ENCODE peak calls at places on chromosomes 12 and 14, in ten cellular contexts. One of them, this sample, is unnamed.

GRCh38 chr12:104137175-104137901 is 672 bp downstream of the NFYB start:
- DNase-seq in DND-41: peak
- DNase-seq in A549: peak
- DNase-seq in SW 1271: no peak
- DNase-seq in pulmonary artery endothelial cell: no peak
- DNase-seq in HT1080: peak
- DNase-seq in activated T-helper 9 cell treated with anti-CD3 and anti-CD28 coated beads, Interleukin-2, amount 50 U/mL, for 16 hours: peak
- DNase-seq in retina: peak
- DNase-seq in NCI-H1417 treated with DMSO at 0.1 percent for 48 hours: no peak
- DNase-seq in EH: peak
- DNase-seq in this sample: no peak

GRCh38 chr14:38291681-38292459 is 36.0 kb upstream of the CLEC14A start:
- DNase-seq in DND-41: no peak
- DNase-seq in A549: no peak
- DNase-seq in SW 1271: no peak
- DNase-seq in pulmonary artery endothelial cell: no peak
- DNase-seq in HT1080: no peak
- DNase-seq in activated T-helper 9 cell treated with anti-CD3 and anti-CD28 coated beads, Interleukin-2, amount 50 U/mL, for 16 hours: no peak
- DNase-seq in retina: no peak
- DNase-seq in NCI-H1417 treated with DMSO at 0.1 percent for 48 hours: no peak
- DNase-seq in EH: peak
- DNase-seq in this sample: no peak

GRCh38 chr12:16884056-16884455 is 278.1 kb upstream of the LMO3 start:
- DNase-seq in DND-41: no peak
- DNase-seq in A549: no peak
- DNase-seq in SW 1271: no peak
- DNase-seq in pulmonary artery endothelial cell: no peak
- DNase-seq in HT1080: no peak
- DNase-seq in activated T-helper 9 cell treated with anti-CD3 and anti-CD28 coated beads, Interleukin-2, amount 50 U/mL, for 16 hours: no peak
- DNase-seq in retina: no peak
- DNase-seq in NCI-H1417 treated with DMSO at 0.1 percent for 48 hours: no peak
- DNase-seq in EH: no peak
- DNase-seq in this sample: no peak

GRCh38 chr12:21296751-21297406 is 37.8 kb downstream of the SLCO1A2 start:
- DNase-seq in DND-41: no peak
- DNase-seq in A549: peak
- DNase-seq in SW 1271: no peak
- DNase-seq in pulmonary artery endothelial cell: no peak
- DNase-seq in HT1080: peak
- DNase-seq in activated T-helper 9 cell treated with anti-CD3 and anti-CD28 coated beads, Interleukin-2, amount 50 U/mL, for 16 hours: no peak
- DNase-seq in retina: peak
- DNase-seq in NCI-H1417 treated with DMSO at 0.1 percent for 48 hours: no peak
- DNase-seq in EH: peak
- DNase-seq in this sample: peak

GRCh38 chr14:69131176-69131575 is 21.7 kb downstream of the DCAF5 start:
- DNase-seq in DND-41: no peak
- DNase-seq in A549: no peak
- DNase-seq in SW 1271: no peak
- DNase-seq in pulmonary artery endothelial cell: no peak
- DNase-seq in HT1080: no peak
- DNase-seq in activated T-helper 9 cell treated with anti-CD3 and anti-CD28 coated beads, Interleukin-2, amount 50 U/mL, for 16 hours: no peak
- DNase-seq in retina: no peak
- DNase-seq in NCI-H1417 treated with DMSO at 0.1 percent for 48 hours: no peak
- DNase-seq in EH: no peak
- DNase-seq in this sample: no peak

GRCh38 chr12:55996201-55996714 is 818 bp upstream of the SUOX start:
- DNase-seq in DND-41: peak
- DNase-seq in A549: peak
- DNase-seq in SW 1271: peak
- DNase-seq in pulmonary artery endothelial cell: no peak
- DNase-seq in HT1080: peak
- DNase-seq in activated T-helper 9 cell treated with anti-CD3 and anti-CD28 coated beads, Interleukin-2, amount 50 U/mL, for 16 hours: peak
- DNase-seq in retina: peak
- DNase-seq in NCI-H1417 treated with DMSO at 0.1 percent for 48 hours: peak
- DNase-seq in EH: peak
- DNase-seq in this sample: peak

GRCh38 chr14:57461777-57462320 is 31.8 kb downstream of the CCDC198 start:
- DNase-seq in DND-41: no peak
- DNase-seq in A549: peak
- DNase-seq in SW 1271: no peak
- DNase-seq in pulmonary artery endothelial cell: no peak
- DNase-seq in HT1080: peak
- DNase-seq in activated T-helper 9 cell treated with anti-CD3 and anti-CD28 coated beads, Interleukin-2, amount 50 U/mL, for 16 hours: no peak
- DNase-seq in retina: no peak
- DNase-seq in NCI-H1417 treated with DMSO at 0.1 percent for 48 hours: no peak
- DNase-seq in EH: no peak
- DNase-seq in this sample: no peak

GRCh38 chr12:114662512-114663177 is 21.3 kb downstream of the TBX3 start:
- DNase-seq in DND-41: peak
- DNase-seq in A549: peak
- DNase-seq in SW 1271: peak
- DNase-seq in pulmonary artery endothelial cell: peak
- DNase-seq in HT1080: peak
- DNase-seq in activated T-helper 9 cell treated with anti-CD3 and anti-CD28 coated beads, Interleukin-2, amount 50 U/mL, for 16 hours: peak
- DNase-seq in retina: peak
- DNase-seq in NCI-H1417 treated with DMSO at 0.1 percent for 48 hours: no peak
- DNase-seq in EH: peak
- DNase-seq in this sample: peak

GRCh38 chr12:85390281-85390680 is 110.3 kb downstream of the ALX1 start:
- DNase-seq in DND-41: no peak
- DNase-seq in A549: no peak
- DNase-seq in SW 1271: no peak
- DNase-seq in pulmonary artery endothelial cell: peak
- DNase-seq in HT1080: no peak
- DNase-seq in activated T-helper 9 cell treated with anti-CD3 and anti-CD28 coated beads, Interleukin-2, amount 50 U/mL, for 16 hours: no peak
- DNase-seq in retina: no peak
- DNase-seq in NCI-H1417 treated with DMSO at 0.1 percent for 48 hours: no peak
- DNase-seq in EH: no peak
- DNase-seq in this sample: no peak

GRCh38 chr14:69137456-69138188 is 15.3 kb downstream of the DCAF5 start:
- DNase-seq in DND-41: no peak
- DNase-seq in A549: no peak
- DNase-seq in SW 1271: no peak
- DNase-seq in pulmonary artery endothelial cell: no peak
- DNase-seq in HT1080: no peak
- DNase-seq in activated T-helper 9 cell treated with anti-CD3 and anti-CD28 coated beads, Interleukin-2, amount 50 U/mL, for 16 hours: no peak
- DNase-seq in retina: no peak
- DNase-seq in NCI-H1417 treated with DMSO at 0.1 percent for 48 hours: no peak
- DNase-seq in EH: peak
- DNase-seq in this sample: no peak

GRCh38 chr14:62655161-62655560 is 390.1 kb downstream of the KCNH5 start:
- DNase-seq in DND-41: no peak
- DNase-seq in A549: no peak
- DNase-seq in SW 1271: no peak
- DNase-seq in pulmonary artery endothelial cell: no peak
- DNase-seq in HT1080: no peak
- DNase-seq in activated T-helper 9 cell treated with anti-CD3 and anti-CD28 coated beads, Interleukin-2, amount 50 U/mL, for 16 hours: no peak
- DNase-seq in retina: no peak
- DNase-seq in NCI-H1417 treated with DMSO at 0.1 percent for 48 hours: no peak
- DNase-seq in EH: peak
- DNase-seq in this sample: no peak

GRCh38 chr14:96735509-96735908 is 61.7 kb upstream of the VRK1 start:
- DNase-seq in DND-41: no peak
- DNase-seq in A549: no peak
- DNase-seq in SW 1271: no peak
- DNase-seq in pulmonary artery endothelial cell: no peak
- DNase-seq in HT1080: no peak
- DNase-seq in activated T-helper 9 cell treated with anti-CD3 and anti-CD28 coated beads, Interleukin-2, amount 50 U/mL, for 16 hours: no peak
- DNase-seq in retina: no peak
- DNase-seq in NCI-H1417 treated with DMSO at 0.1 percent for 48 hours: peak
- DNase-seq in EH: no peak
- DNase-seq in this sample: no peak

GRCh38 chr14:104293231-104293841 is 154.9 kb downstream of the KIF26A start:
- DNase-seq in DND-41: no peak
- DNase-seq in A549: no peak
- DNase-seq in SW 1271: no peak
- DNase-seq in pulmonary artery endothelial cell: no peak
- DNase-seq in HT1080: no peak
- DNase-seq in activated T-helper 9 cell treated with anti-CD3 and anti-CD28 coated beads, Interleukin-2, amount 50 U/mL, for 16 hours: no peak
- DNase-seq in retina: no peak
- DNase-seq in NCI-H1417 treated with DMSO at 0.1 percent for 48 hours: no peak
- DNase-seq in EH: no peak
- DNase-seq in this sample: no peak

GRCh38 chr14:104428860-104429259 is 150.7 kb upstream of the C14orf180 start:
- DNase-seq in DND-41: no peak
- DNase-seq in A549: no peak
- DNase-seq in SW 1271: no peak
- DNase-seq in pulmonary artery endothelial cell: no peak
- DNase-seq in HT1080: no peak
- DNase-seq in activated T-helper 9 cell treated with anti-CD3 and anti-CD28 coated beads, Interleukin-2, amount 50 U/mL, for 16 hours: no peak
- DNase-seq in retina: no peak
- DNase-seq in NCI-H1417 treated with DMSO at 0.1 percent for 48 hours: no peak
- DNase-seq in EH: no peak
- DNase-seq in this sample: no peak

GRCh38 chr12:57611116-57611809 is at the start of gene ARHGEF25:
- DNase-seq in DND-41: no peak
- DNase-seq in A549: peak
- DNase-seq in SW 1271: no peak
- DNase-seq in pulmonary artery endothelial cell: no peak
- DNase-seq in HT1080: no peak
- DNase-seq in activated T-helper 9 cell treated with anti-CD3 and anti-CD28 coated beads, Interleukin-2, amount 50 U/mL, for 16 hours: peak
- DNase-seq in retina: peak
- DNase-seq in NCI-H1417 treated with DMSO at 0.1 percent for 48 hours: no peak
- DNase-seq in EH: peak
- DNase-seq in this sample: no peak

This sample was measured in NCI-H460.